ENCODE peak calls at places on chromosome 14, in five cellular contexts. One of them, this sample, is unnamed.

GRCh38 chr14:101197595-101198397 is 294.3 kb upstream of the RTL1 start:
- DNase-seq in HepG2: no peak
- DNase-seq in K562: no peak
- DNase-seq in HCT116: no peak
- DNase-seq in GM12878: no peak
- DNase-seq in this sample: peak

GRCh38 chr14:64870160-64870559 is 9.5 kb downstream of the SPTB start:
- DNase-seq in HepG2: no peak
- DNase-seq in GM12878: no peak
- DNase-seq in K562: no peak
- DNase-seq in HCT116: no peak
- DNase-seq in this sample: no peak

GRCh38 chr14:87573581-87573980 is 419.4 kb downstream of the GALC start:
- DNase-seq in HepG2: no peak
- DNase-seq in K562: no peak
- DNase-seq in GM12878: no peak
- DNase-seq in HCT116: no peak
- DNase-seq in this sample: no peak

GRCh38 chr14:39626589-39627576 is 194.7 kb upstream of the FBXO33 start:
- DNase-seq in K562: no peak
- DNase-seq in HCT116: no peak
- DNase-seq in GM12878: no peak
- DNase-seq in HepG2: no peak
- DNase-seq in this sample: no peak

GRCh38 chr14:52002542-52002941 is 13.2 kb downstream of the RTRAF start:
- DNase-seq in K562: no peak
- DNase-seq in GM12878: no peak
- DNase-seq in HepG2: no peak
- DNase-seq in HCT116: no peak
- DNase-seq in this sample: no peak

GRCh38 chr14:38158468-38158867 is 49.2 kb upstream of the SSTR1 start:
- DNase-seq in K562: no peak
- DNase-seq in HepG2: no peak
- DNase-seq in GM12878: no peak
- DNase-seq in HCT116: no peak
- DNase-seq in this sample: no peak

GRCh38 chr14:24813089-24813815 is 179.3 kb upstream of the GZMB start:
- DNase-seq in HCT116: no peak
- DNase-seq in GM12878: no peak
- DNase-seq in K562: no peak
- DNase-seq in HepG2: no peak
- DNase-seq in this sample: no peak

GRCh38 chr14:33936391-33936790 is 14.5 kb downstream of the EGLN3 start:
- DNase-seq in HepG2: no peak
- DNase-seq in K562: no peak
- DNase-seq in GM12878: no peak
- DNase-seq in HCT116: no peak
- DNase-seq in this sample: no peak

GRCh38 chr14:61864329-61864898 is 102.2 kb downstream of the SNAPC1 start:
- DNase-seq in GM12878: no peak
- DNase-seq in HepG2: no peak
- DNase-seq in HCT116: no peak
- DNase-seq in K562: no peak
- DNase-seq in this sample: no peak

GRCh38 chr14:62187265-62187664 is 425.0 kb downstream of the SNAPC1 start:
- DNase-seq in GM12878: no peak
- DNase-seq in K562: no peak
- DNase-seq in HCT116: no peak
- DNase-seq in HepG2: no peak
- DNase-seq in this sample: no peak

GRCh38 chr14:99215277-99215676 is 56.7 kb downstream of the BCL11B start:
- DNase-seq in HCT116: no peak
- DNase-seq in HepG2: no peak
- DNase-seq in GM12878: no peak
- DNase-seq in K562: no peak
- DNase-seq in this sample: no peak

GRCh38 chr14:83706555-83706954 is 1823.4 kb upstream of the FLRT2 start:
- DNase-seq in K562: no peak
- DNase-seq in HCT116: no peak
- DNase-seq in HepG2: no peak
- DNase-seq in GM12878: no peak
- DNase-seq in this sample: peak

GRCh38 chr14:81831128-81831815 is 297.6 kb upstream of the SEL1L start:
- DNase-seq in K562: no peak
- DNase-seq in HCT116: no peak
- DNase-seq in GM12878: no peak
- DNase-seq in HepG2: no peak
- DNase-seq in this sample: no peak

GRCh38 chr14:38291681-38292459 is 36.0 kb upstream of the CLEC14A start:
- DNase-seq in HCT116: no peak
- DNase-seq in GM12878: no peak
- DNase-seq in HepG2: no peak
- DNase-seq in K562: no peak
- DNase-seq in this sample: no peak

GRCh38 chr14:55329999-55330710 is 58.9 kb downstream of the FBXO34 start:
- DNase-seq in K562: no peak
- DNase-seq in GM12878: no peak
- DNase-seq in HCT116: no peak
- DNase-seq in HepG2: no peak
- DNase-seq in this sample: no peak

GRCh38 chr14:62015945-62016344 is 253.7 kb downstream of the SNAPC1 start:
- DNase-seq in K562: no peak
- DNase-seq in GM12878: no peak
- DNase-seq in HCT116: no peak
- DNase-seq in HepG2: no peak
- DNase-seq in this sample: no peak

GRCh38 chr14:100680439-100681051 is 46.1 kb upstream of the DLK1 start:
- DNase-seq in GM12878: no peak
- DNase-seq in K562: peak
- DNase-seq in HepG2: no peak
- DNase-seq in HCT116: no peak
- DNase-seq in this sample: no peak

GRCh38 chr14:25132734-25133422 is 82.9 kb upstream of the STXBP6 start:
- DNase-seq in GM12878: no peak
- DNase-seq in HCT116: no peak
- DNase-seq in HepG2: peak
- DNase-seq in K562: peak
- DNase-seq in this sample: peak

GRCh38 chr14:99129998-99130397 is 142.0 kb downstream of the BCL11B start:
- DNase-seq in GM12878: no peak
- DNase-seq in K562: no peak
- DNase-seq in HepG2: no peak
- DNase-seq in HCT116: no peak
- DNase-seq in this sample: no peak

GRCh38 chr14:50083467-50084337 is 32.7 kb downstream of the VCPKMT start:
- DNase-seq in GM12878: no peak
- DNase-seq in HCT116: no peak
- DNase-seq in K562: no peak
- DNase-seq in HepG2: no peak
- DNase-seq in this sample: no peak

GRCh38 chr14:89244720-89245119 is 172.3 kb downstream of the FOXN3 start:
- DNase-seq in K562: no peak
- DNase-seq in HepG2: no peak
- DNase-seq in GM12878: no peak
- DNase-seq in HCT116: no peak
- DNase-seq in this sample: no peak

GRCh38 chr14:43147480-43147879 is 1359.6 kb downstream of the FSCB start:
- DNase-seq in K562: no peak
- DNase-seq in GM12878: no peak
- DNase-seq in HCT116: no peak
- DNase-seq in HepG2: no peak
- DNase-seq in this sample: no peak

GRCh38 chr14:103427485-103428443 is 42.5 kb downstream of the MARK3 start:
- DNase-seq in HCT116: no peak
- DNase-seq in K562: peak
- DNase-seq in HepG2: no peak
- DNase-seq in GM12878: peak
- DNase-seq in this sample: no peak

GRCh38 chr14:29716150-29716549 is 211.5 kb downstream of the PRKD1 start:
- DNase-seq in GM12878: no peak
- DNase-seq in K562: no peak
- DNase-seq in HCT116: no peak
- DNase-seq in HepG2: no peak
- DNase-seq in this sample: no peak
- TF ChIP-seq REST in GM12878: no peak
- TF ChIP-seq REST in K562: no peak
- TF ChIP-seq REST in HCT116: no peak
- TF ChIP-seq REST in HepG2: no peak
- TF ChIP-seq REST in this sample: no peak

GRCh38 chr14:95185452-95186392 is 28.4 kb upstream of the DICER1 start:
- DNase-seq in GM12878: no peak
- DNase-seq in HCT116: no peak
- DNase-seq in K562: peak
- DNase-seq in HepG2: no peak
- DNase-seq in this sample: no peak
- H3K4me3 ChIP-seq in GM12878: no peak
- H3K4me3 ChIP-seq in HCT116: no peak
- H3K4me3 ChIP-seq in K562: no peak
- H3K4me3 ChIP-seq in HepG2: no peak
- H3K4me3 ChIP-seq in this sample: no peak

GRCh38 chr14:59146941-59147470 is 41.5 kb upstream of the DAAM1 start:
- DNase-seq in HepG2: no peak
- DNase-seq in K562: no peak
- DNase-seq in GM12878: no peak
- DNase-seq in HCT116: no peak
- DNase-seq in this sample: no peak
- H3K9ac ChIP-seq in HepG2: no peak
- H3K9ac ChIP-seq in K562: no peak
- H3K9ac ChIP-seq in GM12878: no peak
- H3K9ac ChIP-seq in HCT116: no peak
- H3K9ac ChIP-seq in this sample: no peak

GRCh38 chr14:93888995-93889394 is 38.1 kb upstream of the FAM181A start:
- DNase-seq in K562: no peak
- DNase-seq in HCT116: no peak
- DNase-seq in HepG2: no peak
- DNase-seq in GM12878: no peak
- DNase-seq in this sample: no peak
- TF ChIP-seq REST in K562: no peak
- TF ChIP-seq REST in HCT116: no peak
- TF ChIP-seq REST in HepG2: no peak
- TF ChIP-seq REST in GM12878: no peak
- TF ChIP-seq REST in this sample: no peak

This sample was measured in SK-N-SH.